ENCODE peak calls at places on chromosome 12, in five cellular contexts. One of them, this sample, is unnamed.

GRCh38 chr12:121188227-121188626 is 21.7 kb upstream of the P2RX4 start:
- DNase-seq in HepG2: no peak
- DNase-seq in GM12878: no peak
- DNase-seq in HCT116: no peak
- DNase-seq in H1: no peak
- DNase-seq in this sample: no peak

GRCh38 chr12:118010903-118011302 is 5.6 kb upstream of the RFC5 start:
- DNase-seq in HepG2: no peak
- DNase-seq in GM12878: no peak
- DNase-seq in HCT116: no peak
- DNase-seq in H1: no peak
- DNase-seq in this sample: no peak

GRCh38 chr12:71664411-71665108 is 459 bp downstream of the THAP2 start:
- DNase-seq in HepG2: no peak
- DNase-seq in GM12878: no peak
- DNase-seq in HCT116: no peak
- DNase-seq in H1: no peak
- DNase-seq in this sample: no peak

GRCh38 chr12:56104815-56105476 is 587 bp downstream of the PA2G4 start:
- DNase-seq in HepG2: no peak
- DNase-seq in GM12878: no peak
- DNase-seq in HCT116: no peak
- DNase-seq in H1: no peak
- DNase-seq in this sample: peak; percentile 57

GRCh38 chr12:69834566-69834965 is 9.5 kb downstream of the MYRFL start:
- DNase-seq in HepG2: no peak
- DNase-seq in GM12878: no peak
- DNase-seq in HCT116: no peak
- DNase-seq in H1: no peak
- DNase-seq in this sample: no peak

GRCh38 chr12:77204055-77204454 is 138.7 kb upstream of the E2F7 start:
- DNase-seq in HepG2: no peak
- DNase-seq in GM12878: no peak
- DNase-seq in HCT116: no peak
- DNase-seq in H1: no peak
- DNase-seq in this sample: no peak

GRCh38 chr12:56153291-56154065 is 1.1 kb downstream of the MYL6B start:
- DNase-seq in HepG2: no peak
- DNase-seq in GM12878: no peak
- DNase-seq in HCT116: no peak
- DNase-seq in H1: no peak
- DNase-seq in this sample: no peak

GRCh38 chr12:91722072-91722471 is 423.6 kb downstream of the BTG1 start:
- DNase-seq in HepG2: no peak
- DNase-seq in GM12878: no peak
- DNase-seq in HCT116: no peak
- DNase-seq in H1: no peak
- DNase-seq in this sample: no peak

GRCh38 chr12:11719678-11720099 is 70.2 kb downstream of the ETV6 start:
- DNase-seq in HepG2: no peak
- DNase-seq in GM12878: no peak
- DNase-seq in HCT116: no peak
- DNase-seq in H1: no peak
- DNase-seq in this sample: peak; percentile 8

GRCh38 chr12:64890873-64891468 is 66.5 kb downstream of the TBC1D30 start:
- DNase-seq in HepG2: peak; percentile 61
- DNase-seq in GM12878: no peak
- DNase-seq in HCT116: peak; percentile 51
- DNase-seq in H1: no peak
- DNase-seq in this sample: peak; percentile 50

GRCh38 chr12:113852273-113852672 is 113.9 kb downstream of the RBM19 start:
- DNase-seq in HepG2: no peak
- DNase-seq in GM12878: no peak
- DNase-seq in HCT116: no peak
- DNase-seq in H1: no peak
- DNase-seq in this sample: no peak

GRCh38 chr12:50004696-50005095 is 20.6 kb downstream of the RACGAP1 start:
- DNase-seq in HepG2: no peak
- DNase-seq in GM12878: no peak
- DNase-seq in HCT116: no peak
- DNase-seq in H1: no peak
- DNase-seq in this sample: no peak
- TF ChIP-seq SRF in HepG2: no peak
- TF ChIP-seq SRF in GM12878: no peak
- TF ChIP-seq SRF in HCT116: no peak
- TF ChIP-seq SRF in H1: no peak
- TF ChIP-seq SRF in this sample: no peak

DNA sequence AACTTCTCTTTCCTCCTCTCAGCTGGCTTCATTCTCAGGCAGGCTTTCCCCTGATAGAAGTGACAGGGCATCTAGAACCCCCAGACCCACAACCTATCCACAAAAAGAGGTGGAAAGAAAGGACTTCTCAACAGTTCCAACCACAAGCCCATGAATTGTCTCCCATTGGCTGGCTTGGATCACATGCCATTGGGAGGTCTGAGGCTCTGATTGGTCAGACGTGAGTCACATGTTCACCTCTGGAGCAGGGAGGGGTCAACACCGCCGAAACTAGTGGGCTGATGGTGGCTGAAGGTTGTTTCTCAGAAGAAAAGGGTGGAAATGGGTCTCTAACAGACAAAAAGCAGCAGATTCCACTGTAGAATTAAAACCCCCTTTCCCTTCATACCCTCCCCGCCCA is 47.3 kb downstream of the DRAM1 start:
- DNase-seq in HepG2: no peak
- DNase-seq in GM12878: no peak
- DNase-seq in HCT116: no peak
- DNase-seq in H1: no peak
- DNase-seq in this sample: peak; percentile 89
- H3K9ac ChIP-seq in HepG2: no peak overlapping the region
- H3K9ac ChIP-seq in GM12878: no peak overlapping the region
- H3K9ac ChIP-seq in HCT116: no peak overlapping the region
- H3K9ac ChIP-seq in H1: no peak overlapping the region
- H3K9ac ChIP-seq in this sample: no peak overlapping the region

GRCh38 chr12:26651566-26652188 is 181.3 kb downstream of the ITPR2 start:
- DNase-seq in HepG2: peak; percentile 59
- DNase-seq in GM12878: peak; percentile 21
- DNase-seq in HCT116: peak; percentile 41
- DNase-seq in H1: peak; percentile 93
- DNase-seq in this sample: peak; percentile 72
- TF ChIP-seq SRF in HepG2: no peak
- TF ChIP-seq SRF in GM12878: no peak
- TF ChIP-seq SRF in HCT116: no peak
- TF ChIP-seq SRF in H1: no peak
- TF ChIP-seq SRF in this sample: no peak

DNA sequence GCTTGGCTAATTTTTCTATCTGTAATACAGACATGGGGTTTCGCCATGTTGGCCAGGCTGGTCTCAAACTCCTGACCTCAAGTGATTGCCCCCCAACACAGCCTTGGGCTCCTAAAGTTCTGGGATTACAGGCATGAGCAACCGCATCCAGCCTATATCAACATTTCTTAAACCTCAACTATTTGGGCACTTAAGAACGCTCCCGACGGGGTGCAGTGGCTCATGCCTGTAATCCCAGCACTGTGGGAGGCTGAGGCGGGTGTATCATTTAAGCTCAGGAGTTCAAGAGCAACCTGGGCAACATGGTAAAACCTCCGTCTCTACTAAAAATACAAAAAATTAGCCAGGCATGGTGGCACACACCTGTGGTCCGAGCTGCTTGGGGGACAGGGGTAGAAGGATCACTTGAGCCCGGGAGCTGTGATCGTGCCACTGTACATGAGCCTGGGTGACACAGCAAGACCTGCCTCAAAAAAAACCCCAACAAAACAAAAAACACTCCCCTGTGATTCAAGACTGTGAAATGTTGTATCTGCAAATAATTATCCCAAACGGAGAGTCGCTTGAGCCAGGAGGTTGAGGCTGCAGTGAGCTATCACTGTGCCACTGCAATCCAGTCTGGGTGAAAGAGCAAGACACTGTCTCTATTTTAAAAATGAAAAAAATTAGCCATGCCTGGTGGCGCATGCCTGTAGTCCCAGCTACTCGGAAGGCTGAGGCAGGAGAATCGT is 21.5 kb downstream of the PPTC7 start:
- DNase-seq in HepG2: no peak
- DNase-seq in GM12878: no peak
- DNase-seq in HCT116: no peak
- DNase-seq in H1: no peak
- DNase-seq in this sample: no peak
- H3K9ac ChIP-seq in HepG2: no peak overlapping the region
- H3K9ac ChIP-seq in GM12878: no peak overlapping the region
- H3K9ac ChIP-seq in HCT116: no peak overlapping the region
- H3K9ac ChIP-seq in H1: no peak overlapping the region
- H3K9ac ChIP-seq in this sample: no peak overlapping the region

GRCh38 chr12:81300454-81300853 is 222.6 kb downstream of the ACSS3 start:
- DNase-seq in HepG2: no peak
- DNase-seq in GM12878: no peak
- DNase-seq in HCT116: no peak
- DNase-seq in H1: no peak
- DNase-seq in this sample: no peak

GRCh38 chr12:81303935-81304334 is 226.1 kb downstream of the ACSS3 start:
- DNase-seq in HepG2: no peak
- DNase-seq in GM12878: no peak
- DNase-seq in HCT116: no peak
- DNase-seq in H1: no peak
- DNase-seq in this sample: no peak
- TF ChIP-seq SRF in HepG2: no peak
- TF ChIP-seq SRF in GM12878: no peak
- TF ChIP-seq SRF in HCT116: no peak
- TF ChIP-seq SRF in H1: no peak
- TF ChIP-seq SRF in this sample: no peak